ENCODE peak calls at places on chromosomes 6 and 20, in five cellular contexts. One of them, this sample, is unnamed.

GRCh38 chr20:33601861-33602260 is 60.3 kb upstream of the C20orf144 start:
- DNase-seq in fibroblast of lung: no peak
- DNase-seq in pancreas: no peak
- DNase-seq in heart right ventricle: no peak
- DNase-seq in effector memory CD4-positive, alpha-beta T cell: no peak
- DNase-seq in this sample: no peak

GRCh38 chr6:152110878-152111820 is 303.7 kb downstream of the ESR1 start:
- DNase-seq in pancreas: no peak
- DNase-seq in fibroblast of lung: peak; percentile 78
- DNase-seq in heart right ventricle: peak; percentile 66
- DNase-seq in effector memory CD4-positive, alpha-beta T cell: no peak
- DNase-seq in this sample: peak; percentile 68

GRCh38 chr6:1871936-1872335 is 262.2 kb downstream of the FOXC1 start:
- DNase-seq in heart right ventricle: peak; percentile 18
- DNase-seq in pancreas: no peak
- DNase-seq in effector memory CD4-positive, alpha-beta T cell: no peak
- DNase-seq in fibroblast of lung: no peak
- DNase-seq in this sample: no peak

GRCh38 chr6:41379314-41379713 is 43.9 kb downstream of the NCR2 start:
- DNase-seq in heart right ventricle: no peak
- DNase-seq in fibroblast of lung: no peak
- DNase-seq in effector memory CD4-positive, alpha-beta T cell: no peak
- DNase-seq in pancreas: no peak
- DNase-seq in this sample: no peak

GRCh38 chr6:33955566-33955965 is 151.8 kb upstream of the MLN start:
- DNase-seq in effector memory CD4-positive, alpha-beta T cell: no peak
- DNase-seq in pancreas: no peak
- DNase-seq in heart right ventricle: no peak
- DNase-seq in fibroblast of lung: no peak
- DNase-seq in this sample: no peak

GRCh38 chr6:90885611-90886056 is 298.8 kb upstream of the MAP3K7 start:
- DNase-seq in fibroblast of lung: no peak
- DNase-seq in pancreas: no peak
- DNase-seq in heart right ventricle: no peak
- DNase-seq in effector memory CD4-positive, alpha-beta T cell: no peak
- DNase-seq in this sample: no peak

GRCh38 chr6:25296980-25297379 is 17.8 kb downstream of the CARMIL1 start:
- DNase-seq in pancreas: no peak
- DNase-seq in effector memory CD4-positive, alpha-beta T cell: no peak
- DNase-seq in fibroblast of lung: peak; percentile 80
- DNase-seq in heart right ventricle: no peak
- DNase-seq in this sample: no peak

GRCh38 chr6:147372806-147373205 is 135.7 kb upstream of the SAMD5 start:
- DNase-seq in heart right ventricle: no peak
- DNase-seq in fibroblast of lung: no peak
- DNase-seq in effector memory CD4-positive, alpha-beta T cell: no peak
- DNase-seq in pancreas: no peak
- DNase-seq in this sample: no peak

GRCh38 chr20:46458891-46459750 is 52.7 kb upstream of the ELMO2 start:
- DNase-seq in effector memory CD4-positive, alpha-beta T cell: no peak
- DNase-seq in heart right ventricle: peak; percentile 40
- DNase-seq in pancreas: peak; percentile 79
- DNase-seq in fibroblast of lung: peak; percentile 23
- DNase-seq in this sample: peak; percentile 86

GRCh38 chr6:114430534-114431124 is 87.8 kb upstream of the HS3ST5 start:
- DNase-seq in heart right ventricle: no peak
- DNase-seq in fibroblast of lung: no peak
- DNase-seq in effector memory CD4-positive, alpha-beta T cell: no peak
- DNase-seq in pancreas: no peak
- DNase-seq in this sample: no peak

GRCh38 chr20:19823971-19824370 is 65.9 kb downstream of the RIN2 start:
- DNase-seq in fibroblast of lung: no peak
- DNase-seq in pancreas: no peak
- DNase-seq in heart right ventricle: no peak
- DNase-seq in effector memory CD4-positive, alpha-beta T cell: no peak
- DNase-seq in this sample: no peak

GRCh38 chr20:58842276-58842675 is 8.4 kb downstream of the GNAS-AS1 start:
- DNase-seq in effector memory CD4-positive, alpha-beta T cell: no peak
- DNase-seq in pancreas: no peak
- DNase-seq in fibroblast of lung: no peak
- DNase-seq in heart right ventricle: no peak
- DNase-seq in this sample: no peak
- H3K4me3 ChIP-seq in effector memory CD4-positive, alpha-beta T cell: no peak overlapping the region
- H3K4me3 ChIP-seq in pancreas: no peak overlapping the region
- H3K4me3 ChIP-seq in fibroblast of lung: no peak overlapping the region
- H3K4me3 ChIP-seq in heart right ventricle: no peak overlapping the region
- H3K4me3 ChIP-seq in this sample: no peak overlapping the region

DNA sequence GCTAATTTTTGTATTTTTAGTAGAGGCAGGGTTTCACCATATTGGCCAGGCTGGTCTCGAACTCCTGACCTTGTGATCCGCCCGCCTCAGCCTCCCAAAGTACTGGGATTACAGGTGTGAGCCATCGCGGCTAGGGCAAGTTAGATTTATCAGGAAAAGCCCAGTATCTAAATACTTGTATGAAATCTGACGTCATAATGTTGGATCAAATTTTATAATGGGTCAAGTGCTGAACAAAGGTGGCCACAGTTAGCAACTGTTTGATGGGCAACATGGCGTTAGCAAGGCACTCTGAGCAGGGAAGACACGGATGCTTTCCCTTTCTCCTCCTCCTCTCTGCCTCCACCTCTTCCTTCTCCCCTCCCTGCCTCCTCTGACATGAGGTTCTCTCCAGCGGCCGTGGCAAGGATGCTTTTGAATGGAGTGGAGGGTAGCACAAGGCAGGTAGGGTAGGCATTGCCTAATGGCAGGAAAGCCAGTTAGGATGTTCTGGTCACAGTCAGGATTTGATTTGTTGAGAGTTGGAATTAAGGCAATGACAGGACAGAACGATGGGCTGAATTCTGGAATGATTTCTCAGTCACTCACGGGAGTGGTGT is 149.6 kb downstream of the BCAS1 start:
- DNase-seq in heart right ventricle: no peak
- DNase-seq in effector memory CD4-positive, alpha-beta T cell: no peak
- DNase-seq in pancreas: no peak
- DNase-seq in fibroblast of lung: no peak
- DNase-seq in this sample: no peak
- H3K9me3 ChIP-seq in heart right ventricle: no peaks in the 10 kb centered on the region
- H3K9me3 ChIP-seq in effector memory CD4-positive, alpha-beta T cell: no peaks in the 10 kb centered on the region
- H3K9me3 ChIP-seq in pancreas: no peaks in the 10 kb centered on the region
- H3K9me3 ChIP-seq in fibroblast of lung: no peaks in the 10 kb centered on the region
- H3K9me3 ChIP-seq in this sample: no peaks in the 10 kb centered on the region

GRCh38 chr6:156795825-156796224 is 18.6 kb downstream of the ARID1B start:
- DNase-seq in pancreas: no peak
- DNase-seq in fibroblast of lung: no peak
- DNase-seq in effector memory CD4-positive, alpha-beta T cell: no peak
- DNase-seq in heart right ventricle: no peak
- DNase-seq in this sample: no peak
- H3K4me3 ChIP-seq in pancreas: no peak overlapping the region
- H3K4me3 ChIP-seq in fibroblast of lung: no peak overlapping the region
- H3K4me3 ChIP-seq in effector memory CD4-positive, alpha-beta T cell: no peak overlapping the region
- H3K4me3 ChIP-seq in heart right ventricle: peak overlapping the region; percentile 8
- H3K4me3 ChIP-seq in this sample: no peak overlapping the region

DNA sequence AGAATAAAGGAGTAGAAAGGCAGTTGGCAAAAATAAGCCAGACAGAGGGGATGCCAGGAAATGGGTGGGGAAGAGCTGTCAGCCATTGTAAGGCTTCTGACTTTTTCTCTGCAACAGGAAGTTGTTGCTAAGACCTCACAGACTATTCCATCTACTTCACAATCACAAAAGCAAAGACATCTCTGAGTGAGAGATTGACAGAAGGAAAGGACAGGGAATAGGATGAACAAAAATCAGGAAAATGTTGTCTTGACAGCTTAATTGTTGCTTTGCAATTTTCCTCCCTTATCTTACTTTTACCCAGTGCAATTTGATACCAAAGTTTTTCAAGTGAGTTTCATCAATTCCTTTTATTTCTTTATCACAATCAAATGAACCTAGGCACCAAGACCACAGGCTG is 291.2 kb downstream of the CBLN4 start:
- DNase-seq in pancreas: no peak
- DNase-seq in heart right ventricle: no peak
- DNase-seq in fibroblast of lung: no peak
- DNase-seq in effector memory CD4-positive, alpha-beta T cell: no peak
- DNase-seq in this sample: no peak
- H3K9me3 ChIP-seq in pancreas: no peaks in the 10 kb centered on the region
- H3K9me3 ChIP-seq in heart right ventricle: peaks cover 3% of the 10 kb centered on the region
- H3K9me3 ChIP-seq in fibroblast of lung: no peaks in the 10 kb centered on the region
- H3K9me3 ChIP-seq in effector memory CD4-positive, alpha-beta T cell: no peaks in the 10 kb centered on the region
- H3K9me3 ChIP-seq in this sample: no peaks in the 10 kb centered on the region

DNA sequence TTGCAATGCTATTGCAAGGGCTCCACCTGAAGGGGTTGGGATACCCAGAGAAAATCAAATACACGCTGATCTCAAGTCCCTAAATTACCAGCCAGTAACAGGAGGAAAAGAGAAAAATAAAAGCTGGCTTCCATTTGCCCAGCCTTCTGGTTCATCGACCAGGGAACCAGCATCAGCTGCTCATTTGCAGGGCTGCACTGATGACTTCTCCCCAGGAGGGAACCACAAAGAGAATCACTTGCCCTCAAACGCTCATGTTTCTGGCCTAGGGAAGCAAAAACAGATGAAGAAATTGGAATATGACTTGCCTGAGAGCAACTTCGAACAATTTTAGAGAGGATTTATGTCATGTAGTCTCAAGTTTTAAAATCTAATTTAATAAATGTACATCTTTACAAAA is 119.7 kb downstream of the SH3BGRL2 start:
- DNase-seq in effector memory CD4-positive, alpha-beta T cell: no peak
- DNase-seq in pancreas: no peak
- DNase-seq in fibroblast of lung: no peak
- DNase-seq in heart right ventricle: no peak
- DNase-seq in this sample: no peak
- H3K4me3 ChIP-seq in effector memory CD4-positive, alpha-beta T cell: no peak overlapping the region
- H3K4me3 ChIP-seq in pancreas: no peak overlapping the region
- H3K4me3 ChIP-seq in fibroblast of lung: no peak overlapping the region
- H3K4me3 ChIP-seq in heart right ventricle: no peak overlapping the region
- H3K4me3 ChIP-seq in this sample: no peak overlapping the region

GRCh38 chr6:111159628-111160027 is 72.3 kb downstream of the SLC16A10 start:
- DNase-seq in effector memory CD4-positive, alpha-beta T cell: no peak
- DNase-seq in pancreas: no peak
- DNase-seq in heart right ventricle: no peak
- DNase-seq in fibroblast of lung: no peak
- DNase-seq in this sample: no peak
- H3K9me3 ChIP-seq in effector memory CD4-positive, alpha-beta T cell: no peaks in the 10 kb centered on the region
- H3K9me3 ChIP-seq in pancreas: no peaks in the 10 kb centered on the region
- H3K9me3 ChIP-seq in heart right ventricle: peaks cover 10% of the 10 kb centered on the region
- H3K9me3 ChIP-seq in fibroblast of lung: no peaks in the 10 kb centered on the region
- H3K9me3 ChIP-seq in this sample: peaks cover 24% of the 10 kb centered on the region

GRCh38 chr6:121187200-121187832 is 147.0 kb downstream of the TBC1D32 start:
- DNase-seq in effector memory CD4-positive, alpha-beta T cell: no peak
- DNase-seq in fibroblast of lung: no peak
- DNase-seq in heart right ventricle: no peak
- DNase-seq in pancreas: no peak
- DNase-seq in this sample: no peak

GRCh38 chr6:121187833-121188200 is 146.5 kb downstream of the TBC1D32 start:
- DNase-seq in pancreas: no peak
- DNase-seq in heart right ventricle: no peak
- DNase-seq in fibroblast of lung: no peak
- DNase-seq in effector memory CD4-positive, alpha-beta T cell: no peak
- DNase-seq in this sample: no peak

DNA sequence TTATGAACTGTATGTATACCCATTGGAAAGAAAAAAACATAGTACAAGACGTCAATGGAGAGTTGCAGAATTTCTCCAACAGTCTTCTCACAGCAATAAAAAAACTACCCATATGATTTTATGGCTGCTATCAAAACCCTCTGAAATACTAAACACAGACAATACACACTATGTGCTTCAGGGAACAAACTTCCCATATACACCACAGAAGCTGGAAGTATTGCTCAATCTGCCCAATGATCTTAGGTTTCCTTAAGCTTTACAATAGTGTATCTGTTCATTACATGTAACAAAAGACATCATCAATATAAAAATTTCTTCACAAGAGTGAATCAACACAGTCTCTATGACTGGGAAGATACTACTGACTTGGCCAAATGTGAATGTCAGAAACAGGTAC is 150.5 kb downstream of the TBC1D32 start:
- DNase-seq in pancreas: no peak
- DNase-seq in effector memory CD4-positive, alpha-beta T cell: no peak
- DNase-seq in fibroblast of lung: no peak
- DNase-seq in heart right ventricle: no peak
- DNase-seq in this sample: no peak
- H3K4me3 ChIP-seq in pancreas: no peak overlapping the region
- H3K4me3 ChIP-seq in effector memory CD4-positive, alpha-beta T cell: no peak overlapping the region
- H3K4me3 ChIP-seq in fibroblast of lung: no peak overlapping the region
- H3K4me3 ChIP-seq in heart right ventricle: no peak overlapping the region
- H3K4me3 ChIP-seq in this sample: no peak overlapping the region

This sample was measured in left lung.